ENCODE peak calls at places on chromosomes 6 and 20, in ten cellular contexts. D, V, F, N, G, M, J, P, O and Z are unnamed samples. For H3K4me1, the result is how much of the 10 kb centered on the place peaks cover.

GRCh38 chr6:110878751-110879539 is 4.4 kb downstream of the AMD1 start:
- DNase-seq in D (no peak), V (no peak), F (peak), N (no peak), G (peak), M (no peak), J (peak), P (no peak), O (no peak), Z (no peak)

GRCh38 chr6:128124713-128125112 is 223.9 kb upstream of the THEMIS start:
- DNase-seq in D (no peak), V (no peak), F (no peak), N (no peak), G (peak), M (no peak), J (no peak), P (no peak), O (no peak), Z (no peak)

GRCh38 chr6:7572213-7572943 is 17.6 kb upstream of the SNRNP48 start:
- DNase-seq in D (no peak), V (no peak), F (no peak), N (no peak), G (no peak), M (no peak), J (no peak), P (no peak), O (no peak), Z (no peak)

GRCh38 chr6:41191569-41191968 is 9.4 kb downstream of the TREML2 start:
- DNase-seq in D (no peak), V (no peak), F (no peak), N (peak), G (peak), M (no peak), J (peak), P (peak), O (peak), Z (no peak)

GRCh38 chr6:155985660-155986138 is 530.1 kb upstream of the NOX3 start:
- DNase-seq in D (no peak), V (no peak), F (no peak), N (no peak), G (peak), M (no peak), J (no peak), P (no peak), O (peak), Z (no peak)

GRCh38 chr6:43506171-43506570 is 4.0 kb downstream of the LRRC73 start:
- DNase-seq in D (no peak), V (no peak), F (no peak), N (peak), G (no peak), M (no peak), J (no peak), P (no peak), O (no peak), Z (no peak)

GRCh38 chr20:856361-856775 is 22.9 kb downstream of the FAM110A start:
- DNase-seq in D (peak), V (no peak), F (peak), N (no peak), G (no peak), M (no peak), J (no peak), P (no peak), O (no peak), Z (no peak)

GRCh38 chr6:29723666-29724588 is 693 bp downstream of the HLA-F start:
- DNase-seq in D (no peak), V (peak), F (no peak), N (peak), G (peak), M (no peak), J (peak), P (peak), O (peak), Z (peak)

GRCh38 chr6:108133594-108134179 is 32.1 kb upstream of the NR2E1 start:
- DNase-seq in D (no peak), V (peak), F (no peak), N (peak), G (peak), M (no peak), J (peak), P (peak), O (peak), Z (peak)

GRCh38 chr6:136501081-136501480 is 49.1 kb downstream of the MAP7 start:
- DNase-seq in D (no peak), V (no peak), F (no peak), N (no peak), G (no peak), M (no peak), J (no peak), P (no peak), O (no peak), Z (no peak)

GRCh38 chr6:85472744-85473143 is 22.9 kb downstream of the NT5E start:
- DNase-seq in D (no peak), V (no peak), F (no peak), N (no peak), G (no peak), M (no peak), J (no peak), P (no peak), O (no peak), Z (no peak)

GRCh38 chr6:124984668-124985338 is 22.6 kb downstream of the RNF217 start:
- DNase-seq in D (no peak), V (no peak), F (no peak), N (no peak), G (no peak), M (no peak), J (no peak), P (no peak), O (no peak), Z (no peak)

GRCh38 chr6:36825452-36825851 is 13.8 kb downstream of the CPNE5 start:
- DNase-seq in D (no peak), V (no peak), F (no peak), N (no peak), G (no peak), M (no peak), J (no peak), P (no peak), O (no peak), Z (no peak)

GRCh38 chr6:6469074-6469473 is 119.4 kb upstream of the LY86 start:
- DNase-seq in D (peak), V (no peak), F (no peak), N (no peak), G (no peak), M (no peak), J (no peak), P (no peak), O (no peak), Z (no peak)

GRCh38 chr6:150830409-150831165 is 34.9 kb upstream of the MTHFD1L start:
- DNase-seq in D (no peak), V (no peak), F (no peak), N (no peak), G (no peak), M (no peak), J (no peak), P (no peak), O (no peak), Z (no peak)

GRCh38 chr6:106256201-106256968 is 69.2 kb downstream of the ATG5 start:
- DNase-seq in D (no peak), V (no peak), F (no peak), N (no peak), G (no peak), M (no peak), J (no peak), P (no peak), O (no peak), Z (no peak)

GRCh38 chr6:150282806-150283205 is 86.0 kb upstream of the IYD start:
- DNase-seq in D (no peak), V (no peak), F (no peak), N (no peak), G (no peak), M (no peak), J (no peak), P (no peak), O (no peak), Z (no peak)

GRCh38 chr6:3320238-3320637 is 61.5 kb downstream of the PSMG4 start:
- DNase-seq in D (no peak), V (no peak), F (no peak), N (peak), G (no peak), M (no peak), J (no peak), P (no peak), O (no peak), Z (no peak)

GRCh38 chr20:36745234-36745926 is 510 bp downstream of the NDRG3 start:
- DNase-seq in D (no peak), V (no peak), F (no peak), N (no peak), G (no peak), M (no peak), J (peak), P (no peak), O (peak), Z (peak)
- TF ChIP-seq CTCF in D (no peak), V (no peak), F (no peak), N (no peak), G (peak), M (no peak), J (no peak), P (peak), O (no peak), Z (no peak)

GRCh38 chr6:159108438-159108985 is 60.7 kb upstream of the FNDC1 start:
- DNase-seq in D (no peak), V (no peak), F (no peak), N (no peak), G (no peak), M (no peak), J (no peak), P (no peak), O (no peak), Z (no peak)
- H3K4me1 ChIP-seq in D (under half), V (under half), F (under half), N (half or more), G (under half), M (under half), J (under half), P (under half), O (under half), Z (under half)

GRCh38 chr6:138520463-138520862 is 21.2 kb upstream of the NHSL1 start:
- DNase-seq in D (no peak), V (no peak), F (no peak), N (no peak), G (no peak), M (no peak), J (no peak), P (no peak), O (no peak), Z (no peak)
- TF ChIP-seq CTCF in D (peak), V (peak), F (peak), N (peak), G (peak), M (peak), J (peak), P (peak), O (peak), Z (no peak)

DNA sequence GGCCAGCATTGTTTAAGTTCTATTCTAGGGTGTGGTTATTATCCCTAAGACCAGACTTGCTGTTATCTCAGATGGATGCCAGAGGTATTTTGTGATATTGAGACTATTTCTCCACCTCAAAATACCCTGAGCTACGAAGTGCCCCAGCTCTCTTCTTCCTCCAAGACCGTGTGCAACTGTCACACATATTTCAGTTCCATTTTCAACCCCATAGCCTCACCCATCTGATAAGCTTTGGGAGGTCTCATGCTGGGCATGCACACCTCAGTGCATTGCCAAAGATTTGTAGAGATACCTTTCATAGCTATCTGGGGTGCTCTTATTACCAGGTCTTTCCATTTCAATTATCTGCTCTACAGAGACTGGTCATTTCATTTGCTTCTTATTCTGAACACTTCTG is 815.8 kb upstream of the EYS start:
- DNase-seq in D (no peak), V (no peak), F (no peak), N (no peak), G (no peak), M (no peak), J (no peak), P (no peak), O (no peak), Z (no peak)
- H3K4me1 ChIP-seq in D (under half), V (under half), F (under half), N (under half), G (under half), M (under half), J (under half), P (under half), O (under half), Z (under half)

GRCh38 chr20:2207770-2208097 is 88.1 kb upstream of the TGM3 start:
- DNase-seq in D (no peak), V (no peak), F (no peak), N (no peak), G (no peak), M (no peak), J (no peak), P (no peak), O (no peak), Z (no peak)

GRCh38 chr20:2204021-2204420 is 91.8 kb upstream of the TGM3 start:
- DNase-seq in D (no peak), V (no peak), F (no peak), N (no peak), G (no peak), M (no peak), J (no peak), P (no peak), O (no peak), Z (no peak)

GRCh38 chr20:2206957-2207769 is 88.6 kb upstream of the TGM3 start:
- DNase-seq in D (no peak), V (peak), F (no peak), N (peak), G (peak), M (no peak), J (peak), P (peak), O (peak), Z (peak)

GRCh38 chr20:2208897-2209296 is 86.9 kb upstream of the TGM3 start:
- DNase-seq in D (no peak), V (no peak), F (no peak), N (no peak), G (no peak), M (no peak), J (no peak), P (no peak), O (no peak), Z (no peak)

GRCh38 chr20:2203436-2203835 is 92.4 kb upstream of the TGM3 start:
- DNase-seq in D (no peak), V (no peak), F (no peak), N (no peak), G (no peak), M (no peak), J (no peak), P (no peak), O (no peak), Z (no peak)
- TF ChIP-seq CTCF in D (no peak), V (no peak), F (no peak), N (no peak), G (no peak), M (no peak), J (no peak), P (no peak), O (no peak), Z (no peak)

DNA sequence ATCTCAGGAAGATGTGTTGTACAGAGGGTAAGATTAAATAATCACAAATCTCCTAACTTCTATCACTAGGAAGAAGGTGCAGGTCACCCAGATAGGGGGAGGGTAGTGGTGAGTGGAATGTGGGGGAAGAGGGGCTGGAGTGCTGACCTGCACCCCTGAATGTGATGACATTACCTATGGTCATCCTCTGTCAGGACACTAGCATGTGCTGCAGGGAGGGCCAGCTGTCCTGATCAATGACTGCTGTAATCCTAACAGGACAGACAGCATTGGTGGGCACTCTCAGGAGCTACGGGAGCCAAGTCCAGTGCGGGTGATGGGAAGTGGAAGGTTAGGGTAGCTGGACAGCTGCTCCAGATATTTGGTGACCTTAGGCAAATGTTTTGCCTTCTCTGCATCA is 45.2 kb upstream of the CST5 start:
- DNase-seq in D (no peak), V (no peak), F (no peak), N (no peak), G (no peak), M (peak), J (no peak), P (no peak), O (no peak), Z (no peak)
- H3K4me1 ChIP-seq in D (under half), V (under half), F (under half), N (under half), G (under half), M (under half), J (under half), P (under half), O (under half), Z (under half)

DNA sequence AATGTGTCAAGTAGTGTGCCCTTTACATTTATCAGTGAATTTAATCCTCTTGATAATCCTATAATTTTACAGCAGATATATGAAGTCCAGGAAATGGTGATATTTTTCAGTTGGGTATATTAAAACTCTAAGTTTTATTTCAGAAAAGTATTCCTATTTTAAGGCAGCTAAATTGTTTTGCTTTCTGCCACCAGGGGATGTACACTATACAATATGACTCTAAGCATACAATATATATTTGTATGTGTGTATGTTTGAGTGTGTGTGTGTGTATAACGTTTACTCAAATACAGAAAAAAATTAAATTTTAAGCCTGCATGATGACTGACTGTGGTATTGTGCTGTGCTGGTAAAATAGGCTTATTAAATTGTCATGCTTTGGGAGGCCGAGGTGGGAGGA is 102.0 kb upstream of the RUNX2 start:
- DNase-seq in D (no peak), V (no peak), F (no peak), N (no peak), G (no peak), M (no peak), J (no peak), P (no peak), O (no peak), Z (no peak)
- TF ChIP-seq CTCF in D (peak), V (no peak), F (peak), N (no peak), G (no peak), M (no peak), J (no peak), P (no peak), O (no peak), Z (no peak)